ENCODE peak calls at places on chromosome 19, in five cellular contexts. One of them, this sample, is unnamed.

GRCh38 chr19:1244693-1245451 is 3.3 kb downstream of the ATP5F1D start:
- DNase-seq in activated gamma-delta T cell treated with anti-CD3 and anti-CD28 coated beads, Interleukin-2, amount 50 U/mL, for 16 hours: no peak
- DNase-seq in heart left ventricle: peak
- DNase-seq in posterior cingulate gyrus: no peak
- DNase-seq in Daoy: no peak
- DNase-seq in this sample: no peak

GRCh38 chr19:55080121-55080914 is 4.6 kb downstream of the EPS8L1 start:
- DNase-seq in posterior cingulate gyrus: no peak
- DNase-seq in Daoy: peak
- DNase-seq in heart left ventricle: peak
- DNase-seq in activated gamma-delta T cell treated with anti-CD3 and anti-CD28 coated beads, Interleukin-2, amount 50 U/mL, for 16 hours: peak
- DNase-seq in this sample: peak

GRCh38 chr19:5627395-5627904 is 4.6 kb downstream of the SAFB start:
- DNase-seq in activated gamma-delta T cell treated with anti-CD3 and anti-CD28 coated beads, Interleukin-2, amount 50 U/mL, for 16 hours: no peak
- DNase-seq in heart left ventricle: peak
- DNase-seq in Daoy: no peak
- DNase-seq in posterior cingulate gyrus: no peak
- DNase-seq in this sample: no peak

GRCh38 chr19:663682-664117 is 686 bp upstream of the RNF126 start:
- DNase-seq in heart left ventricle: no peak
- DNase-seq in activated gamma-delta T cell treated with anti-CD3 and anti-CD28 coated beads, Interleukin-2, amount 50 U/mL, for 16 hours: no peak
- DNase-seq in posterior cingulate gyrus: no peak
- DNase-seq in Daoy: no peak
- DNase-seq in this sample: no peak

GRCh38 chr19:31354919-31355318 is 5.7 kb upstream of the TSHZ3 start:
- DNase-seq in Daoy: no peak
- DNase-seq in posterior cingulate gyrus: no peak
- DNase-seq in activated gamma-delta T cell treated with anti-CD3 and anti-CD28 coated beads, Interleukin-2, amount 50 U/mL, for 16 hours: no peak
- DNase-seq in heart left ventricle: no peak
- DNase-seq in this sample: no peak

GRCh38 chr19:42455621-42456081 is 12.9 kb upstream of the CXCL17 start:
- DNase-seq in Daoy: peak
- DNase-seq in posterior cingulate gyrus: no peak
- DNase-seq in heart left ventricle: no peak
- DNase-seq in activated gamma-delta T cell treated with anti-CD3 and anti-CD28 coated beads, Interleukin-2, amount 50 U/mL, for 16 hours: no peak
- DNase-seq in this sample: no peak

GRCh38 chr19:14006085-14006765 is at the start of gene RFX1:
- DNase-seq in heart left ventricle: peak
- DNase-seq in activated gamma-delta T cell treated with anti-CD3 and anti-CD28 coated beads, Interleukin-2, amount 50 U/mL, for 16 hours: peak
- DNase-seq in Daoy: peak
- DNase-seq in posterior cingulate gyrus: peak
- DNase-seq in this sample: peak

GRCh38 chr19:4494691-4495064 is 22.6 kb downstream of the HDGFL2 start:
- DNase-seq in Daoy: no peak
- DNase-seq in heart left ventricle: no peak
- DNase-seq in posterior cingulate gyrus: no peak
- DNase-seq in activated gamma-delta T cell treated with anti-CD3 and anti-CD28 coated beads, Interleukin-2, amount 50 U/mL, for 16 hours: no peak
- DNase-seq in this sample: no peak

GRCh38 chr19:16419671-16420394 is 51.9 kb downstream of the EPS15L1 start:
- DNase-seq in posterior cingulate gyrus: no peak
- DNase-seq in Daoy: no peak
- DNase-seq in activated gamma-delta T cell treated with anti-CD3 and anti-CD28 coated beads, Interleukin-2, amount 50 U/mL, for 16 hours: no peak
- DNase-seq in heart left ventricle: no peak
- DNase-seq in this sample: peak

GRCh38 chr19:6498294-6499036 is 3.6 kb downstream of the TUBB4A start:
- DNase-seq in heart left ventricle: no peak
- DNase-seq in activated gamma-delta T cell treated with anti-CD3 and anti-CD28 coated beads, Interleukin-2, amount 50 U/mL, for 16 hours: no peak
- DNase-seq in Daoy: no peak
- DNase-seq in posterior cingulate gyrus: no peak
- DNase-seq in this sample: no peak

This sample was measured in dermis blood vessel endothelial cell.